ENCODE peak calls at places on chromosomes 13 and 19, in four cellular contexts. N, K, M and C are unnamed samples.

GRCh38 chr13:48586591-48587103 is 53.8 kb upstream of the RCBTB2 start:
- DNase-seq in N (no peak), K (no peak), M (no peak), C (no peak)

GRCh38 chr19:19584356-19584755 is 34.1 kb downstream of the PBX4 start:
- DNase-seq in M (no peak), K (no peak), N (no peak), C (no peak)

GRCh38 chr19:15014579-15014978 is 34.7 kb upstream of the CASP14 start:
- DNase-seq in M (no peak), K (no peak), N (no peak), C (peak)

GRCh38 chr19:6424939-6425731 is 524 bp upstream of the KHSRP start:
- DNase-seq in M (peak), K (peak), N (peak), C (peak)

GRCh38 chr13:76934671-76935070 is 13.6 kb upstream of the ACOD1 start:
- DNase-seq in K (no peak), N (no peak), M (no peak), C (no peak)

GRCh38 chr19:928471-929259 is 2.8 kb downstream of the ARID3A start:
- DNase-seq in M (no peak), K (peak), N (no peak), C (peak)

GRCh38 chr19:38444026-38444425 is 10.5 kb downstream of the RYR1 start:
- DNase-seq in N (no peak), M (no peak), K (no peak), C (no peak)

GRCh38 chr19:2059422-2060201 is 8.6 kb upstream of the MKNK2 start:
- DNase-seq in K (no peak), M (peak), N (no peak), C (peak)

GRCh38 chr19:1388637-1389026 is 4.9 kb downstream of the NDUFS7 start:
- DNase-seq in N (no peak), K (no peak), M (no peak), C (no peak)

GRCh38 chr13:97468331-97468730 is 34.4 kb downstream of the RAP2A start:
- DNase-seq in K (no peak), N (no peak), M (no peak), C (no peak)

GRCh38 chr13:110294146-110294545 is 12.8 kb downstream of the COL4A1 start:
- DNase-seq in M (no peak), N (no peak), K (no peak), C (no peak)

GRCh38 chr19:7337380-7338194 is 11.2 kb upstream of the ARHGEF18 start:
- DNase-seq in N (no peak), K (peak), M (no peak), C (no peak)

GRCh38 chr19:30131722-30132291 is 189.8 kb downstream of the URI1 start:
- DNase-seq in M (no peak), K (no peak), N (no peak), C (no peak)

GRCh38 chr19:1362385-1363257 is 21.1 kb upstream of the NDUFS7 start:
- DNase-seq in K (no peak), M (no peak), N (no peak), C (no peak)

GRCh38 chr13:111112196-111112595 is 2.9 kb upstream of the ARHGEF7 start:
- DNase-seq in N (no peak), K (no peak), M (no peak), C (no peak)

GRCh38 chr19:17611462-17612244 is 56.2 kb downstream of the COLGALT1 start:
- DNase-seq in K (no peak), N (no peak), M (no peak), C (no peak)

GRCh38 chr13:41017153-41017552 is 2.0 kb downstream of the ELF1 start:
- DNase-seq in M (no peak), K (no peak), N (no peak), C (no peak)

GRCh38 chr13:50220938-50221337 is 205.7 kb downstream of the KCNRG start:
- DNase-seq in K (no peak), N (no peak), M (no peak), C (no peak)

GRCh38 chr13:74191036-74191809 is 57.0 kb upstream of the KLF12 start:
- DNase-seq in K (no peak), N (no peak), M (no peak), C (no peak)

GRCh38 chr19:31282346-31282745 is 66.9 kb downstream of the TSHZ3 start:
- DNase-seq in K (no peak), M (no peak), N (no peak), C (no peak)

GRCh38 chr13:47076536-47076935 is 179.7 kb upstream of the HTR2A start:
- DNase-seq in M (no peak), N (no peak), K (no peak), C (no peak)

GRCh38 chr19:51458051-51458645 is at the start of gene SIGLEC8:
- DNase-seq in K (no peak), M (no peak), N (no peak), C (peak)

GRCh38 chr13:64798422-64798821 is 2431.7 kb downstream of the PCDH9 start:
- DNase-seq in N (no peak), K (no peak), M (no peak), C (no peak)

GRCh38 chr19:31436121-31436776 is 87.0 kb upstream of the TSHZ3 start:
- DNase-seq in N (no peak), M (no peak), K (no peak), C (peak)

GRCh38 chr13:41026806-41027205 is 7.7 kb upstream of the ELF1 start:
- DNase-seq in M (no peak), N (no peak), K (no peak), C (no peak)

GRCh38 chr13:53090507-53090906 is 61.9 kb downstream of the OLFM4 start:
- DNase-seq in N (no peak), K (no peak), M (no peak), C (no peak)

GRCh38 chr13:30256713-30257432 is 50.5 kb downstream of the KATNAL1 start:
- DNase-seq in N (no peak), M (no peak), K (no peak), C (no peak)

GRCh38 chr19:33998739-33999345 is 173.5 kb upstream of the LSM14A start:
- DNase-seq in M (no peak), N (no peak), K (no peak), C (no peak)

GRCh38 chr19:2494447-2495129 is 18.7 kb downstream of the GADD45B start:
- DNase-seq in K (peak), M (no peak), N (peak), C (peak)

GRCh38 chr19:16661480-16662034 is 618 bp downstream of the TMEM38A start:
- DNase-seq in N (no peak), K (peak), M (no peak), C (peak)

GRCh38 chr13:75137911-75138571 is 343.9 kb downstream of the TBC1D4 start:
- DNase-seq in K (no peak), N (no peak), M (no peak), C (no peak)

GRCh38 chr19:6730941-6731670 is 6.3 kb downstream of the GPR108 start:
- DNase-seq in M (no peak), K (no peak), N (no peak), C (no peak)

GRCh38 chr13:100625447-100625846 is 36.9 kb upstream of the GGACT start:
- DNase-seq in M (no peak), K (no peak), N (no peak), C (peak)

GRCh38 chr19:57664269-57665127 is 4.2 kb upstream of the ZSCAN4 start:
- DNase-seq in M (peak), N (no peak), K (no peak), C (peak)